ENCODE peak calls at places on chromosomes 12 and 14, in four cellular contexts. B, W, J and X are unnamed samples.

GRCh38 chr14:87944987-87945604 is 47.9 kb downstream of the GALC start:
- DNase-seq in B (no peak), W (no peak), J (peak; percentile 29), X (peak; percentile 25)

GRCh38 chr14:50452979-50453705 is 56.5 kb upstream of the CDKL1 start:
- DNase-seq in B (no peak), W (no peak), J (no peak), X (no peak)

GRCh38 chr12:108720757-108721514 is 10.4 kb downstream of the CORO1C start:
- DNase-seq in B (no peak), W (no peak), J (no peak), X (no peak)

GRCh38 chr12:113056631-113057488 is at the start of gene DTX1:
- DNase-seq in B (no peak), W (no peak), J (no peak), X (peak; percentile 13)

GRCh38 chr14:103519837-103520212 is 2.8 kb downstream of the CKB start:
- DNase-seq in B (no peak), W (no peak), J (no peak), X (no peak)

GRCh38 chr14:36019126-36019525 is 157.4 kb downstream of the PTCSC3 start:
- DNase-seq in B (no peak), W (no peak), J (no peak), X (no peak)

GRCh38 chr12:111529424-111530368 is 69.4 kb downstream of the ATXN2 start:
- DNase-seq in B (peak; percentile 27), W (peak; percentile 24), J (peak; percentile 58), X (peak; percentile 68)

GRCh38 chr12:25705256-25705655 is 152.2 kb upstream of the LMNTD1 start:
- DNase-seq in B (no peak), W (no peak), J (no peak), X (no peak)

GRCh38 chr14:70698288-70698687 is 56.6 kb downstream of the TTC9 start:
- DNase-seq in B (no peak), W (no peak), J (peak; percentile 29), X (no peak)

GRCh38 chr12:102322254-102322653 is 124.6 kb upstream of the PMCH start:
- DNase-seq in B (no peak), W (no peak), J (no peak), X (peak; percentile 63)

GRCh38 chr14:59358105-59358504 is 107.1 kb downstream of the GPR135 start:
- DNase-seq in B (peak; percentile 49), W (no peak), J (peak; percentile 36), X (peak; percentile 63)

GRCh38 chr12:93379432-93380308 is 1.9 kb downstream of the NUDT4 start:
- DNase-seq in B (no peak), W (no peak), J (no peak), X (no peak)

GRCh38 chr12:100795193-100796179 is 910 bp downstream of the ANO4 start:
- DNase-seq in B (no peak), W (no peak), J (no peak), X (no peak)

GRCh38 chr12:5083955-5084849 is 40.5 kb downstream of the KCNA5 start:
- DNase-seq in B (no peak), W (peak; percentile 23), J (peak; percentile 24), X (peak; percentile 90)

DNA sequence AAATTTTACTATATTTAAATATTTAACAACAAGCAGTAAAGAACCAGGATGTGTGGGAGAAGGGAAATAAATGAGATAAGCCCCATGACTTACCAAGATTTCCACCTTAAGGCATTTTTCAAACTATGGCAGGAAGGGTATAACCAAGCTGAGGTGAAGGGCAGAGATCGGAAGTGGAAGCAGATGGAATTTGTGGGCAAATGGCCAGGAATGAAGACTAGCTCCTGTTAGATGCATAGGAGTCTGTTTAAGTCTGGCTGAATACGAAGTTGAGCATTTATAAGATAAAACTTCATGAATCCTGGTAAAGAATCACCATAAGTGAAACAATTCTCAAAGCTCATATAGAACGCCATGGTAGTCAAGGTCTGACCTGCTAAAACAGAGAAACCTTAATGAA is 163.5 kb downstream of the DIO2 start:
- DNase-seq in B (no peak), W (no peak), J (no peak), X (no peak)
- TF ChIP-seq SUZ12 in B (no peak), W (no peak), J (no peak), X (no peak)

GRCh38 chr12:66090157-66090556 is 40.4 kb downstream of the LLPH start:
- DNase-seq in B (no peak), W (no peak), J (no peak), X (no peak)
- H3K4me1 ChIP-seq in B (no peaks in the 10 kb centered on the region), W (peaks cover 4% of the 10 kb centered on the region), J (peaks cover 27% of the 10 kb centered on the region), X (no peaks in the 10 kb centered on the region)

GRCh38 chr12:12180575-12180974 is 86.3 kb downstream of the LRP6 start:
- DNase-seq in B (no peak), W (no peak), J (no peak), X (no peak)
- H3K9me3 ChIP-seq in B (no peaks in the 10 kb centered on the region), W (no peaks in the 10 kb centered on the region), J (no peaks in the 10 kb centered on the region), X (no peaks in the 10 kb centered on the region)

GRCh38 chr12:86838264-86838663 is 582.1 kb upstream of the MGAT4C start:
- DNase-seq in B (no peak), W (no peak), J (no peak), X (no peak)

GRCh38 chr12:86834217-86834616 is 578.0 kb upstream of the MGAT4C start:
- DNase-seq in B (no peak), W (no peak), J (no peak), X (no peak)

GRCh38 chr12:86837246-86837645 is 581.1 kb upstream of the MGAT4C start:
- DNase-seq in B (peak; percentile 9), W (no peak), J (no peak), X (peak; percentile 20)

DNA sequence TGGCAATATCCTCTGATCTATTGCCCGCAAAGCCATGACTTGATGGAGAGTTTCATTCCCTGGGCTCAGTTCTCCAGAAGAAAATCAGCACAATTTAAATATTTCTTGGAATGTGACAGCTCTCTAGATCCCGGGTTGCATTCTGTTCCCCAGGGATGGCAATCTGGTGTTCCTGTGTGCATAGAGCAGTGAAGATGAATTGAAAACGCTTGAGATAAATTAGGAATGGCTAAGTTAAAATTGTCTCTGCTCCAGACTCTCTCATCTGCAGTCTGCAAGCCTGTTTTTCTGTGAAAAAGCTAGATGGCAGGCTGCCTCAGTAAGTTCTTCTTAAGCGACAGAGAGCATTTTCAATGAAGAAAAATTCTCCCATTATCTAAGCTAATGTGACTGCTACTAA is 582.5 kb upstream of the MGAT4C start:
- DNase-seq in B (no peak), W (no peak), J (no peak), X (peak; percentile 9)
- TF ChIP-seq SUZ12 in B (no peak), W (no peak), J (no peak), X (no peak)

DNA sequence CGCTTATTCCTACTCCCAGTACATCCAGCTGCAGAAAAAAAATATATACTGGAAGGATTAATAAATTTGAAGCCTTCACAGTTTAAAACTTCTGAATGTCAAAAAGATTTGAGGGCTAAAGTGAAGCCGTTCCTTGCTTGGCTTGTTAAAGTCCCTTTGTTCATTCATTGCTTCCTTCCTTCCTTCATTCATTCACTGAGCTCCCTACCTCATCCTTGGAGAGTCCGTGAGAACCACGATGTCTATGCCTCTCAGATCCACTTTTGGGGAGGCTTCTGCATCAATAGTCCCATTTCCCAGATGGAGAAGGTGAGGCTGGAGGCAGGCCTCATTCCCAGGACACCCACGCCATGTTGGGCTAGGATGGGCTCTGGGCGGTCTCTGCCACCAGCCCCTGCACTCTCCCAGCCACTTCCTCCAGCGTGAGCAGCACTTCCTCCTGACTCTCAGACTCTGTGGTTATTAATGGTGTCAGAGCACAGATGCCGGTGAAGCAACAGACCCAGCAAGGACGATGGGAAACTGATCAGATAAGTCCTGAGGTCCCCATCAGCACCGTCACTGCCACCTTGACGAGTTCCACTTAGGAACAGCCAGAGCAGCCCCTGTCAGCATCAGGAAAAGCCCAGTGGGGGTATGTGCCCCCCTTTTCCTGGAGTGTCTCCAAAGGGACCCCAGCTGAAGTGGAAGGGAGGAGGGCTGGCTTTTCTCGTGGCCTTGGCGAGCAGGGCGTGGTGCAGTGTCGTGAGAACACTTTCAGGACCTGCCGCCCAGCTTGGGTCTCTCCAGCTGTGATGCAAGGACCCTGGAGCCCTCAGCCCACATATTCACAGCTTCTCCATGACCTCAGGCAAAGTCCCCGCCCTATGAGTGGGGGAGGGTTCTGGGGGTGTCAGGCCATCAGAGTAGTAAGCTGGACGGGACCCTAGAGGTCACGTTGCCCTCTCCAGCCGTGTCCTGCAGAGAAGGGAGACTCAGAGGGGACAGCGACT is 21.2 kb downstream of the ASB2 start:
- DNase-seq in B (no peak), W (no peak), J (no peak), X (no peak)
- H3K4me1 ChIP-seq in B (peaks cover 14% of the 10 kb centered on the region), W (peaks cover 76% of the 10 kb centered on the region), J (peaks cover 81% of the 10 kb centered on the region), X (peaks cover 23% of the 10 kb centered on the region)

GRCh38 chr12:7178481-7178880 is 11.0 kb upstream of the PEX5 start:
- DNase-seq in B (no peak), W (no peak), J (no peak), X (no peak)

GRCh38 chr12:7176595-7176994 is 12.9 kb upstream of the PEX5 start:
- DNase-seq in B (no peak), W (no peak), J (no peak), X (no peak)

GRCh38 chr12:7171854-7172253 is 17.6 kb upstream of the PEX5 start:
- DNase-seq in B (no peak), W (no peak), J (no peak), X (no peak)

GRCh38 chr12:7180685-7181084 is 8.8 kb upstream of the PEX5 start:
- DNase-seq in B (no peak), W (no peak), J (no peak), X (no peak)

GRCh38 chr12:7175493-7175892 is 14.0 kb upstream of the PEX5 start:
- DNase-seq in B (no peak), W (no peak), J (no peak), X (no peak)
- H3K9me3 ChIP-seq in B (peaks cover 55% of the 10 kb centered on the region), W (peaks cover 2% of the 10 kb centered on the region), J (peaks cover 21% of the 10 kb centered on the region), X (peaks cover 68% of the 10 kb centered on the region)

DNA sequence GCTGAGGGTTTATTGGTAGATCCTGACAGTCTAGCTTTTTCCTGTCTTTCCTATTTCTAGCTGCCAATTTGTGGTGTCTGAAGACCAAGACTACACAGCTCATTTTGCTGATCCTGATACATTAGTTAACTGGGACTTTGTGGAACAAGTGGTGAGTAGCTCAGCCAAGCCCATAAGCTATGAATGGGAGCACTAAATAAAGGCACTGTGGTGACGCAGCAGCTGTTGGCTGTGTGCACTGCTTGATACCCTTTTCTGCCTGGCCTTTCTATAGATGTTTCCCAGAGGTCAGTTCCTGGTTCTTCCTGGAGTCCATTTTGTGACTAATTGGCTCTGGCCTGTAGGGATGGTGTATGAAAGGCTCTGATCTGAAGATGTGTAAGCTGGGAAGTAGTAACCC is 20.5 kb downstream of the RNF10 start:
- DNase-seq in B (no peak), W (no peak), J (no peak), X (no peak)
- TF ChIP-seq SUZ12 in B (no peak), W (no peak), J (no peak), X (no peak)

GRCh38 chr12:13197526-13198141 is 1.1 kb downstream of the EMP1 start:
- DNase-seq in B (no peak), W (no peak), J (no peak), X (no peak)
- H3K4me1 ChIP-seq in B (peaks cover 5% of the 10 kb centered on the region), W (no peaks in the 10 kb centered on the region), J (peaks cover 24% of the 10 kb centered on the region), X (no peaks in the 10 kb centered on the region)

DNA sequence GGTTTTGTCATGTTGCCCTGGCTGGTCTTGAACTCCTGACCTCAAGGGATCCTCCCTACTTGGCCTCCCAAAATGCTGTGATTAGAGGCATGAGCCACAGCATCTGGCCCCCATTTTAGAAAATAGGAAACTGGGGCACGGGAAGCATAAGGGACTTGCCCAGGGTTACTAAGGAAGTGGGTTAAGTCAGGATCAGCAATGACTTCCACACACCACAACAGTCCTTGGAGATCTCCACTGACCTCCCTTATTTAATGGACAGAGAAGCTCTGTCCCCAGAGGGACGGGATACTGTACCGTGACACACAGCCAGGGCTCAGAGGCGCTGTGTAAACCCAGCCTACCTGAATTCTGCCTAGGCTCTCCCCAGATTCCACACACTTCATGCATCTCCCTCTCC is 21.1 kb downstream of the SERPINA1 start:
- DNase-seq in B (no peak), W (no peak), J (no peak), X (no peak)
- H3K9me3 ChIP-seq in B (no peaks in the 10 kb centered on the region), W (no peaks in the 10 kb centered on the region), J (no peaks in the 10 kb centered on the region), X (no peaks in the 10 kb centered on the region)

GRCh38 chr14:69666112-69666511 is 54.7 kb downstream of the SUSD6 start:
- DNase-seq in B (no peak), W (no peak), J (no peak), X (no peak)
- TF ChIP-seq SUZ12 in B (no peak), W (no peak), J (no peak), X (no peak)